ENCODE peak calls at places on chromosomes 6 and 20, in six cellular contexts. Y is Calu3, X is ovary, W is GM20000, K is cardiac muscle cell, G is tibial artery. O is an unnamed sample.

GRCh38 chr20:40160151-40160550 is 528.9 kb downstream of the MAFB start:
- DNase-seq in Y (peak; percentile 55), X (no peak), W (peak; percentile 39), K (peak; percentile 72), G (peak; percentile 58), O (peak; percentile 40)

GRCh38 chr6:53673138-53673801 is 7.7 kb upstream of the KLHL31 start:
- DNase-seq in Y (peak; percentile 71), X (no peak), W (no peak), K (peak; percentile 80), G (no peak), O (no peak)

GRCh38 chr6:159594750-159595117 is 98.3 kb downstream of the SOD2 start:
- DNase-seq in Y (no peak), X (no peak), W (no peak), K (peak; percentile 67), G (no peak), O (no peak)

GRCh38 chr6:73774311-73774766 is 78.3 kb downstream of the CD109 start:
- DNase-seq in Y (peak; percentile 2), X (no peak), W (no peak), K (peak; percentile 98), G (peak; percentile 25), O (no peak)

GRCh38 chr6:16181429-16182359 is 52.8 kb downstream of the MYLIP start:
- DNase-seq in Y (no peak), X (no peak), W (no peak), K (no peak), G (no peak), O (no peak)

GRCh38 chr6:92495246-92495645 is 924.1 kb downstream of the EPHA7 start:
- DNase-seq in Y (no peak), X (no peak), W (no peak), K (peak; percentile 36), G (no peak), O (no peak)

GRCh38 chr6:15443119-15443518 is 197.2 kb downstream of the JARID2 start:
- DNase-seq in Y (no peak), X (no peak), W (no peak), K (peak; percentile 82), G (no peak), O (no peak)

GRCh38 chr6:161169060-161169459 is 104.8 kb downstream of the AGPAT4 start:
- DNase-seq in Y (no peak), X (no peak), W (no peak), K (no peak), G (no peak), O (no peak)

GRCh38 chr6:11218827-11219826 is 13.3 kb downstream of the NEDD9 start:
- DNase-seq in Y (peak; percentile 71), X (no peak), W (no peak), K (peak; percentile 90), G (peak; percentile 69), O (peak; percentile 47)

GRCh38 chr20:828987-829386 is 4.5 kb upstream of the FAM110A start:
- DNase-seq in Y (no peak), X (no peak), W (no peak), K (peak; percentile 34), G (no peak), O (no peak)

GRCh38 chr6:113750148-113750547 is 107.0 kb upstream of the MARCKS start:
- DNase-seq in Y (no peak), X (no peak), W (no peak), K (no peak), G (no peak), O (no peak)

GRCh38 chr6:163355471-163355991 is 59.0 kb upstream of the QKI start:
- DNase-seq in Y (peak; percentile 11), X (peak; percentile 41), W (no peak), K (peak; percentile 83), G (peak; percentile 72), O (no peak)

GRCh38 chr20:39105551-39105950 is 143.4 kb downstream of the DHX35 start:
- DNase-seq in Y (peak; percentile 43), X (no peak), W (no peak), K (no peak), G (no peak), O (peak; percentile 8)

GRCh38 chr6:65006788-65007187 is 700.2 kb downstream of the EYS start:
- DNase-seq in Y (no peak), X (no peak), W (no peak), K (no peak), G (no peak), O (no peak)

GRCh38 chr20:32911355-32911754 is 52.6 kb downstream of the EFCAB8 start:
- DNase-seq in Y (no peak), X (no peak), W (no peak), K (no peak), G (no peak), O (no peak)

GRCh38 chr6:5302995-5303622 is 41.8 kb downstream of the FARS2 start:
- DNase-seq in Y (peak; percentile 51), X (no peak), W (peak; percentile 71), K (peak; percentile 27), G (no peak), O (peak; percentile 74)

GRCh38 chr6:169188051-169188863 is 65.4 kb downstream of the THBS2 start:
- DNase-seq in Y (no peak), X (no peak), W (no peak), K (peak; percentile 84), G (no peak), O (peak; percentile 51)

GRCh38 chr20:59305898-59306640 is 5.7 kb downstream of the EDN3 start:
- DNase-seq in Y (no peak), X (no peak), W (no peak), K (no peak), G (no peak), O (no peak)
- TF ChIP-seq CTCF in Y (no peak), X (no peak), W (no peak), K (no peak), G (no peak), O (no peak)

GRCh38 chr6:28606424-28607391 is 81.0 kb downstream of the GPX5 start:
- DNase-seq in Y (peak; percentile 82), X (peak; percentile 21), W (peak; percentile 62), K (peak; percentile 83), G (no peak), O (peak; percentile 72)
- TF ChIP-seq CTCF in Y (peak; percentile 59), X (no peak), W (no peak), K (peak; percentile 45), G (no peak), O (peak; percentile 38)

DNA sequence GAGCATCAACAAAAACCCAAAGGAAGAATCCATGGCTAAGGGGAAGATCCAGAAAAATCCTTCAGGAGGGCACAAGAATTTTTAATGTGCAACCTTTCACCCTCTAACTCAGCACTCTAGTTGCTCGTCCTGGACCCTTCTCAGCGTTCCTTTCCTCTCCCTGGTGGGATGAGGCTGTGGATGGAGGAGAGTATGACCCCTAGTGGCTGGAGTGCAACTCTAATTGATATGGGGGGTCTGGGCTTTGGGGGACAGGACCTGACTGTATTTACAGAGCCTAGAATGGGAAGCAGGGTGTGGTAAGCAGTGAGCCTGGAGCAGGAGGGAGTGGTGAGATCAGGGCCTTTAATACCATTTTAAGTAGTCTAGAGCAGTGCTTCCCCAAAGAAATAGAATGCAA is 83.9 kb upstream of the CEP85L start:
- DNase-seq in Y (peak; percentile 15), X (no peak), W (peak; percentile 45), K (peak; percentile 29), G (no peak), O (no peak)
- TF ChIP-seq CTCF in Y (peak; percentile 24), X (no peak), W (peak; percentile 24), K (peak; percentile 63), G (no peak), O (peak; percentile 46)

GRCh38 chr6:157235600-157236039 is 87.7 kb downstream of the TMEM242 start:
- DNase-seq in Y (no peak), X (peak; percentile 74), W (peak; percentile 67), K (peak; percentile 67), G (peak; percentile 70), O (peak; percentile 63)
- TF ChIP-seq CTCF in Y (no peak), X (peak; percentile 62), W (no peak), K (peak; percentile 73), G (peak; percentile 68), O (peak; percentile 72)

O was measured in activated CD8-positive, alpha-beta T cell treated with anti-CD3 and anti-CD28 coated beads for 36 hours.